ENCODE peak calls at places on chromosomes 5 and 9, in four cellular contexts. U is A549, G is HepG2, P is H1. A is an unnamed sample.

GRCh38 chr5:177454397-177455035 is 7.9 kb downstream of the PRR7 start:
- DNase-seq in U (peak), G (peak), P (peak), A (peak)

GRCh38 chr9:76465442-76466298 is 6.7 kb downstream of the GCNT1 start:
- DNase-seq in U (no peak), G (no peak), P (no peak), A (no peak)

GRCh38 chr5:121325930-121326329 is 525.8 kb upstream of the FTMT start:
- DNase-seq in U (no peak), G (no peak), P (no peak), A (no peak)

GRCh38 chr9:137297966-137298365 is 4.1 kb downstream of the NRARP start:
- DNase-seq in U (no peak), G (no peak), P (peak), A (no peak)

GRCh38 chr9:129176786-129177442 is 1.1 kb downstream of the IER5L start:
- DNase-seq in U (no peak), G (no peak), P (peak), A (no peak)

GRCh38 chr9:30075451-30076199 is 2308.8 kb upstream of the ACO1 start:
- DNase-seq in U (peak), G (peak), P (no peak), A (no peak)

GRCh38 chr5:20554001-20554400 is 566.0 kb upstream of the CDH18 start:
- DNase-seq in U (no peak), G (no peak), P (no peak), A (no peak)

GRCh38 chr9:34552606-34552981 is 29.8 kb upstream of the ENHO start:
- DNase-seq in U (no peak), G (no peak), P (no peak), A (peak)

GRCh38 chr5:107516452-107517184 is 154.1 kb downstream of the EFNA5 start:
- DNase-seq in U (no peak), G (no peak), P (no peak), A (no peak)

GRCh38 chr9:37037744-37038640 is 3.9 kb upstream of the PAX5 start:
- DNase-seq in U (no peak), G (no peak), P (peak), A (no peak)

GRCh38 chr5:1817261-1818043 is 16.2 kb downstream of the NDUFS6 start:
- DNase-seq in U (no peak), G (no peak), P (no peak), A (no peak)

GRCh38 chr5:176180339-176180738 is 57.9 kb upstream of the SIMC1 start:
- DNase-seq in U (no peak), G (no peak), P (no peak), A (no peak)

GRCh38 chr5:177301503-177302165 is 1.9 kb downstream of the RAB24 start:
- DNase-seq in U (no peak), G (no peak), P (no peak), A (no peak)

GRCh38 chr5:528625-529511 is 4.6 kb upstream of the SLC9A3 start:
- DNase-seq in U (no peak), G (no peak), P (no peak), A (no peak)

GRCh38 chr9:87193925-87194380 is 246.6 kb upstream of the GAS1 start:
- DNase-seq in U (no peak), G (no peak), P (no peak), A (no peak)

GRCh38 chr9:134601764-134602163 is 39.8 kb upstream of the COL5A1 start:
- DNase-seq in U (no peak), G (no peak), P (no peak), A (no peak)
- TF ChIP-seq RNF2 in U (no peak), G (no peak), P (no peak), A (no peak)

GRCh38 chr5:132378580-132378979 is 9.1 kb downstream of the SLC22A5 start:
- DNase-seq in U (no peak), G (no peak), P (no peak), A (no peak)
- TF ChIP-seq RNF2 in U (no peak), G (no peak), P (no peak), A (no peak)

DNA sequence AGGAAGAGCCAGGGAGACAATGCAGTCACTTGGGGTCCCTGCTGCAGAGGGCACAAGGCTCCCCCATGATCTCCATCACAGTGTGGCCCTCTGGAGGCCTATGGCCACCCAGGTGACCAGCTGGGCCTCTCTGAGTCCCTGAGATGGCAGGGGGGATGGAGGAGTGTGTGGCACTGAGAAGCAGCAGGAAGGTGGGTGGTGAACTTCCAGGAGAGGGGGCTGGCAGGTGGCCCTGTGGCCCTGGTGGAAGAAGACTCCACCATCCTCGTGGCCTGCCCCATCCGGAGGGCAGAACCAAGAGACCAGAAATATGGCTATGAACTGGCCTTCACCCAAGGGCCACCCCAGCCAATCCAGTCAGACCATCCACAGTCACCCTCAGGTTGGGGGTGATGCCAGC is 31.7 kb upstream of the AFAP1L1 start:
- DNase-seq in U (no peak), G (no peak), P (no peak), A (no peak)
- TF ChIP-seq RNF2 in U (no peak), G (no peak), P (no peak), A (no peak)

GRCh38 chr9:125405938-125406811 is 144.5 kb downstream of the GAPVD1 start:
- DNase-seq in U (no peak), G (peak), P (no peak), A (peak)
- TF ChIP-seq RNF2 in U (no peak), G (no peak), P (no peak), A (no peak)

A was measured in K562.